ENCODE peak calls at places on chromosomes 7 and 10, in eight cellular contexts. One of them, this sample, is unnamed.

GRCh38 chr7:1503390-1503789 is 799 bp downstream of the INTS1 start:
- DNase-seq in Calu3: no peak
- DNase-seq in posterior vena cava: no peak
- DNase-seq in activated effector memory CD4-positive, alpha-beta T cell treated with Interleukin-2 at 50 U/mL for 16 hours: no peak
- DNase-seq in stimulated activated naive B cell treated with anti-CD40 and anti-IgM and Interleukin-4, amounts not matched to agents 10 μg/mL and 1 μg/mL and 100 μg/mL, for 72 hours: no peak
- DNase-seq in SHP77: no peak
- DNase-seq in progenitor cell of endocrine pancreas: no peak
- DNase-seq in brain microvascular endothelial cell: no peak
- DNase-seq in this sample: no peak

GRCh38 chr10:122338609-122339441 is 35.7 kb upstream of the PLEKHA1 start:
- DNase-seq in stimulated activated naive B cell treated with anti-CD40 and anti-IgM and Interleukin-4, amounts not matched to agents 10 μg/mL and 1 μg/mL and 100 μg/mL, for 72 hours: no peak
- DNase-seq in SHP77: no peak
- DNase-seq in progenitor cell of endocrine pancreas: no peak
- DNase-seq in Calu3: peak
- DNase-seq in activated effector memory CD4-positive, alpha-beta T cell treated with Interleukin-2 at 50 U/mL for 16 hours: no peak
- DNase-seq in posterior vena cava: no peak
- DNase-seq in brain microvascular endothelial cell: no peak
- DNase-seq in this sample: no peak

GRCh38 chr10:57775250-57775649 is 492.4 kb downstream of the IPMK start:
- DNase-seq in progenitor cell of endocrine pancreas: no peak
- DNase-seq in Calu3: no peak
- DNase-seq in SHP77: no peak
- DNase-seq in brain microvascular endothelial cell: no peak
- DNase-seq in stimulated activated naive B cell treated with anti-CD40 and anti-IgM and Interleukin-4, amounts not matched to agents 10 μg/mL and 1 μg/mL and 100 μg/mL, for 72 hours: no peak
- DNase-seq in posterior vena cava: no peak
- DNase-seq in activated effector memory CD4-positive, alpha-beta T cell treated with Interleukin-2 at 50 U/mL for 16 hours: no peak
- DNase-seq in this sample: no peak

GRCh38 chr7:95434501-95435421 is at the start of gene PON2:
- DNase-seq in activated effector memory CD4-positive, alpha-beta T cell treated with Interleukin-2 at 50 U/mL for 16 hours: peak
- DNase-seq in progenitor cell of endocrine pancreas: peak
- DNase-seq in posterior vena cava: peak
- DNase-seq in brain microvascular endothelial cell: peak
- DNase-seq in SHP77: peak
- DNase-seq in Calu3: peak
- DNase-seq in stimulated activated naive B cell treated with anti-CD40 and anti-IgM and Interleukin-4, amounts not matched to agents 10 μg/mL and 1 μg/mL and 100 μg/mL, for 72 hours: peak
- DNase-seq in this sample: peak

GRCh38 chr10:132634241-132634946 is 96.8 kb downstream of the INPP5A start:
- DNase-seq in Calu3: no peak
- DNase-seq in brain microvascular endothelial cell: no peak
- DNase-seq in posterior vena cava: peak
- DNase-seq in stimulated activated naive B cell treated with anti-CD40 and anti-IgM and Interleukin-4, amounts not matched to agents 10 μg/mL and 1 μg/mL and 100 μg/mL, for 72 hours: peak
- DNase-seq in SHP77: no peak
- DNase-seq in progenitor cell of endocrine pancreas: no peak
- DNase-seq in activated effector memory CD4-positive, alpha-beta T cell treated with Interleukin-2 at 50 U/mL for 16 hours: no peak
- DNase-seq in this sample: no peak

GRCh38 chr10:62005687-62006086 is 104.2 kb downstream of the ARID5B start:
- DNase-seq in Calu3: no peak
- DNase-seq in activated effector memory CD4-positive, alpha-beta T cell treated with Interleukin-2 at 50 U/mL for 16 hours: no peak
- DNase-seq in progenitor cell of endocrine pancreas: no peak
- DNase-seq in SHP77: no peak
- DNase-seq in brain microvascular endothelial cell: no peak
- DNase-seq in stimulated activated naive B cell treated with anti-CD40 and anti-IgM and Interleukin-4, amounts not matched to agents 10 μg/mL and 1 μg/mL and 100 μg/mL, for 72 hours: no peak
- DNase-seq in posterior vena cava: no peak
- DNase-seq in this sample: no peak

GRCh38 chr10:76049581-76050290 is 618.3 kb downstream of the LRMDA start:
- DNase-seq in SHP77: no peak
- DNase-seq in brain microvascular endothelial cell: peak
- DNase-seq in progenitor cell of endocrine pancreas: no peak
- DNase-seq in Calu3: no peak
- DNase-seq in activated effector memory CD4-positive, alpha-beta T cell treated with Interleukin-2 at 50 U/mL for 16 hours: no peak
- DNase-seq in posterior vena cava: no peak
- DNase-seq in stimulated activated naive B cell treated with anti-CD40 and anti-IgM and Interleukin-4, amounts not matched to agents 10 μg/mL and 1 μg/mL and 100 μg/mL, for 72 hours: no peak
- DNase-seq in this sample: no peak

GRCh38 chr10:63666836-63667383 is 145.7 kb downstream of the REEP3 start:
- DNase-seq in posterior vena cava: no peak
- DNase-seq in brain microvascular endothelial cell: peak
- DNase-seq in Calu3: no peak
- DNase-seq in activated effector memory CD4-positive, alpha-beta T cell treated with Interleukin-2 at 50 U/mL for 16 hours: no peak
- DNase-seq in SHP77: no peak
- DNase-seq in progenitor cell of endocrine pancreas: no peak
- DNase-seq in stimulated activated naive B cell treated with anti-CD40 and anti-IgM and Interleukin-4, amounts not matched to agents 10 μg/mL and 1 μg/mL and 100 μg/mL, for 72 hours: no peak
- DNase-seq in this sample: no peak

GRCh38 chr7:37109016-37109415 is 339.6 kb downstream of the ELMO1 start:
- DNase-seq in posterior vena cava: no peak
- DNase-seq in SHP77: no peak
- DNase-seq in activated effector memory CD4-positive, alpha-beta T cell treated with Interleukin-2 at 50 U/mL for 16 hours: no peak
- DNase-seq in stimulated activated naive B cell treated with anti-CD40 and anti-IgM and Interleukin-4, amounts not matched to agents 10 μg/mL and 1 μg/mL and 100 μg/mL, for 72 hours: no peak
- DNase-seq in progenitor cell of endocrine pancreas: no peak
- DNase-seq in Calu3: no peak
- DNase-seq in brain microvascular endothelial cell: no peak
- DNase-seq in this sample: no peak

GRCh38 chr10:71836594-71836970 is 14.5 kb downstream of the PSAP start:
- DNase-seq in stimulated activated naive B cell treated with anti-CD40 and anti-IgM and Interleukin-4, amounts not matched to agents 10 μg/mL and 1 μg/mL and 100 μg/mL, for 72 hours: no peak
- DNase-seq in SHP77: no peak
- DNase-seq in posterior vena cava: no peak
- DNase-seq in Calu3: no peak
- DNase-seq in activated effector memory CD4-positive, alpha-beta T cell treated with Interleukin-2 at 50 U/mL for 16 hours: no peak
- DNase-seq in brain microvascular endothelial cell: peak
- DNase-seq in progenitor cell of endocrine pancreas: no peak
- DNase-seq in this sample: no peak

GRCh38 chr7:149885191-149886017 is 11.6 kb downstream of the ATP6V0E2 start:
- DNase-seq in SHP77: no peak
- DNase-seq in stimulated activated naive B cell treated with anti-CD40 and anti-IgM and Interleukin-4, amounts not matched to agents 10 μg/mL and 1 μg/mL and 100 μg/mL, for 72 hours: no peak
- DNase-seq in posterior vena cava: peak
- DNase-seq in brain microvascular endothelial cell: no peak
- DNase-seq in progenitor cell of endocrine pancreas: no peak
- DNase-seq in activated effector memory CD4-positive, alpha-beta T cell treated with Interleukin-2 at 50 U/mL for 16 hours: no peak
- DNase-seq in Calu3: no peak
- DNase-seq in this sample: no peak

GRCh38 chr10:19628767-19629443 is 187.3 kb upstream of the PLXDC2 start:
- DNase-seq in brain microvascular endothelial cell: no peak
- DNase-seq in Calu3: no peak
- DNase-seq in stimulated activated naive B cell treated with anti-CD40 and anti-IgM and Interleukin-4, amounts not matched to agents 10 μg/mL and 1 μg/mL and 100 μg/mL, for 72 hours: no peak
- DNase-seq in SHP77: no peak
- DNase-seq in posterior vena cava: no peak
- DNase-seq in progenitor cell of endocrine pancreas: no peak
- DNase-seq in activated effector memory CD4-positive, alpha-beta T cell treated with Interleukin-2 at 50 U/mL for 16 hours: no peak
- DNase-seq in this sample: no peak

GRCh38 chr10:43821103-43821502 is 172.4 kb upstream of the ZNF32 start:
- DNase-seq in activated effector memory CD4-positive, alpha-beta T cell treated with Interleukin-2 at 50 U/mL for 16 hours: no peak
- DNase-seq in SHP77: no peak
- DNase-seq in brain microvascular endothelial cell: no peak
- DNase-seq in progenitor cell of endocrine pancreas: no peak
- DNase-seq in posterior vena cava: no peak
- DNase-seq in stimulated activated naive B cell treated with anti-CD40 and anti-IgM and Interleukin-4, amounts not matched to agents 10 μg/mL and 1 μg/mL and 100 μg/mL, for 72 hours: no peak
- DNase-seq in Calu3: no peak
- DNase-seq in this sample: no peak

GRCh38 chr10:110502851-110503301 is 5.2 kb downstream of the DUSP5 start:
- DNase-seq in progenitor cell of endocrine pancreas: no peak
- DNase-seq in brain microvascular endothelial cell: no peak
- DNase-seq in activated effector memory CD4-positive, alpha-beta T cell treated with Interleukin-2 at 50 U/mL for 16 hours: no peak
- DNase-seq in posterior vena cava: no peak
- DNase-seq in SHP77: no peak
- DNase-seq in Calu3: no peak
- DNase-seq in stimulated activated naive B cell treated with anti-CD40 and anti-IgM and Interleukin-4, amounts not matched to agents 10 μg/mL and 1 μg/mL and 100 μg/mL, for 72 hours: peak
- DNase-seq in this sample: no peak

GRCh38 chr7:50321678-50322077 is 17.2 kb downstream of the IKZF1 start:
- DNase-seq in posterior vena cava: no peak
- DNase-seq in progenitor cell of endocrine pancreas: no peak
- DNase-seq in activated effector memory CD4-positive, alpha-beta T cell treated with Interleukin-2 at 50 U/mL for 16 hours: no peak
- DNase-seq in stimulated activated naive B cell treated with anti-CD40 and anti-IgM and Interleukin-4, amounts not matched to agents 10 μg/mL and 1 μg/mL and 100 μg/mL, for 72 hours: no peak
- DNase-seq in Calu3: no peak
- DNase-seq in SHP77: no peak
- DNase-seq in brain microvascular endothelial cell: no peak
- DNase-seq in this sample: no peak

GRCh38 chr7:23913016-23913415 is 203.0 kb downstream of the STK31 start:
- DNase-seq in posterior vena cava: no peak
- DNase-seq in activated effector memory CD4-positive, alpha-beta T cell treated with Interleukin-2 at 50 U/mL for 16 hours: no peak
- DNase-seq in Calu3: no peak
- DNase-seq in SHP77: no peak
- DNase-seq in progenitor cell of endocrine pancreas: no peak
- DNase-seq in brain microvascular endothelial cell: no peak
- DNase-seq in stimulated activated naive B cell treated with anti-CD40 and anti-IgM and Interleukin-4, amounts not matched to agents 10 μg/mL and 1 μg/mL and 100 μg/mL, for 72 hours: no peak
- DNase-seq in this sample: no peak

GRCh38 chr7:156473476-156474240 is 166.9 kb upstream of the RNF32 start:
- DNase-seq in posterior vena cava: peak
- DNase-seq in activated effector memory CD4-positive, alpha-beta T cell treated with Interleukin-2 at 50 U/mL for 16 hours: no peak
- DNase-seq in brain microvascular endothelial cell: peak
- DNase-seq in Calu3: peak
- DNase-seq in stimulated activated naive B cell treated with anti-CD40 and anti-IgM and Interleukin-4, amounts not matched to agents 10 μg/mL and 1 μg/mL and 100 μg/mL, for 72 hours: peak
- DNase-seq in SHP77: no peak
- DNase-seq in progenitor cell of endocrine pancreas: no peak
- DNase-seq in this sample: no peak

GRCh38 chr7:40544277-40544723 is 409.5 kb downstream of the SUGCT start:
- DNase-seq in posterior vena cava: no peak
- DNase-seq in Calu3: no peak
- DNase-seq in activated effector memory CD4-positive, alpha-beta T cell treated with Interleukin-2 at 50 U/mL for 16 hours: no peak
- DNase-seq in SHP77: no peak
- DNase-seq in progenitor cell of endocrine pancreas: no peak
- DNase-seq in brain microvascular endothelial cell: no peak
- DNase-seq in stimulated activated naive B cell treated with anti-CD40 and anti-IgM and Interleukin-4, amounts not matched to agents 10 μg/mL and 1 μg/mL and 100 μg/mL, for 72 hours: no peak
- DNase-seq in this sample: no peak

GRCh38 chr7:20172736-20173334 is 44.3 kb downstream of the MACC1 start:
- DNase-seq in activated effector memory CD4-positive, alpha-beta T cell treated with Interleukin-2 at 50 U/mL for 16 hours: no peak
- DNase-seq in brain microvascular endothelial cell: peak
- DNase-seq in Calu3: peak
- DNase-seq in SHP77: peak
- DNase-seq in posterior vena cava: peak
- DNase-seq in progenitor cell of endocrine pancreas: peak
- DNase-seq in stimulated activated naive B cell treated with anti-CD40 and anti-IgM and Interleukin-4, amounts not matched to agents 10 μg/mL and 1 μg/mL and 100 μg/mL, for 72 hours: peak
- DNase-seq in this sample: peak

GRCh38 chr10:97714401-97715258 is 1.1 kb downstream of the MARVELD1 start:
- DNase-seq in brain microvascular endothelial cell: peak
- DNase-seq in progenitor cell of endocrine pancreas: peak
- DNase-seq in stimulated activated naive B cell treated with anti-CD40 and anti-IgM and Interleukin-4, amounts not matched to agents 10 μg/mL and 1 μg/mL and 100 μg/mL, for 72 hours: peak
- DNase-seq in Calu3: no peak
- DNase-seq in posterior vena cava: peak
- DNase-seq in SHP77: no peak
- DNase-seq in activated effector memory CD4-positive, alpha-beta T cell treated with Interleukin-2 at 50 U/mL for 16 hours: no peak
- DNase-seq in this sample: peak

GRCh38 chr10:8596929-8597472 is 542.5 kb downstream of the GATA3 start:
- DNase-seq in progenitor cell of endocrine pancreas: no peak
- DNase-seq in stimulated activated naive B cell treated with anti-CD40 and anti-IgM and Interleukin-4, amounts not matched to agents 10 μg/mL and 1 μg/mL and 100 μg/mL, for 72 hours: no peak
- DNase-seq in Calu3: no peak
- DNase-seq in activated effector memory CD4-positive, alpha-beta T cell treated with Interleukin-2 at 50 U/mL for 16 hours: no peak
- DNase-seq in SHP77: no peak
- DNase-seq in posterior vena cava: no peak
- DNase-seq in brain microvascular endothelial cell: no peak
- DNase-seq in this sample: no peak

GRCh38 chr10:88647216-88647615 is 17.0 kb upstream of the LIPF start:
- DNase-seq in activated effector memory CD4-positive, alpha-beta T cell treated with Interleukin-2 at 50 U/mL for 16 hours: no peak
- DNase-seq in Calu3: no peak
- DNase-seq in SHP77: no peak
- DNase-seq in stimulated activated naive B cell treated with anti-CD40 and anti-IgM and Interleukin-4, amounts not matched to agents 10 μg/mL and 1 μg/mL and 100 μg/mL, for 72 hours: no peak
- DNase-seq in brain microvascular endothelial cell: no peak
- DNase-seq in progenitor cell of endocrine pancreas: no peak
- DNase-seq in posterior vena cava: no peak
- DNase-seq in this sample: no peak

GRCh38 chr7:74234549-74234948 is 19.6 kb downstream of the RFC2 start:
- DNase-seq in Calu3: no peak
- DNase-seq in stimulated activated naive B cell treated with anti-CD40 and anti-IgM and Interleukin-4, amounts not matched to agents 10 μg/mL and 1 μg/mL and 100 μg/mL, for 72 hours: no peak
- DNase-seq in SHP77: no peak
- DNase-seq in activated effector memory CD4-positive, alpha-beta T cell treated with Interleukin-2 at 50 U/mL for 16 hours: no peak
- DNase-seq in brain microvascular endothelial cell: no peak
- DNase-seq in progenitor cell of endocrine pancreas: no peak
- DNase-seq in posterior vena cava: no peak
- DNase-seq in this sample: no peak